ENCODE peak calls at places on chromosomes 12 and 14, in eight cellular contexts. F, N, H, Q, P, M, E and V are unnamed samples.

GRCh38 chr12:99121476-99121965 is 476.4 kb downstream of the APAF1 start:
- DNase-seq in E (no peak), Q (no peak), M (no peak), N (no peak), P (no peak), F (no peak), H (no peak), V (no peak)

GRCh38 chr12:15700595-15700994 is 88.6 kb downstream of the EPS8 start:
- DNase-seq in P (peak; percentile 75), H (no peak), F (peak; percentile 67), Q (no peak), N (no peak), M (no peak), E (no peak), V (peak; percentile 73)

GRCh38 chr12:126685636-126686035 is 1581.3 kb upstream of the TMEM132C start:
- DNase-seq in M (no peak), E (no peak), P (no peak), Q (no peak), H (no peak), F (no peak), N (no peak), V (no peak)

GRCh38 chr12:130953783-130954543 is at the start of gene ADGRD1:
- DNase-seq in H (no peak), M (peak; percentile 45), N (peak; percentile 88), P (no peak), E (peak; percentile 49), Q (peak; percentile 69), F (no peak), V (no peak)

GRCh38 chr12:51683763-51684357 is 92.8 kb downstream of the SCN8A start:
- DNase-seq in E (peak; percentile 38), N (no peak), P (peak; percentile 31), Q (no peak), M (peak; percentile 15), F (no peak), H (no peak), V (no peak)

GRCh38 chr14:76446486-76446885 is 70.5 kb downstream of the ESRRB start:
- DNase-seq in N (no peak), P (no peak), M (no peak), E (no peak), F (no peak), H (no peak), Q (no peak), V (no peak)

GRCh38 chr14:30849354-30849753 is 25.0 kb upstream of the COCH start:
- DNase-seq in F (no peak), E (no peak), N (no peak), Q (no peak), H (no peak), P (no peak), M (peak; percentile 17), V (no peak)

GRCh38 chr14:22099942-22100763 is 426.5 kb upstream of the OR4E1 start:
- DNase-seq in M (peak; percentile 58), P (no peak), N (peak; percentile 83), F (peak; percentile 8), H (peak; percentile 44), Q (peak; percentile 54), E (peak; percentile 58), V (peak; percentile 59)

GRCh38 chr12:7571253-7571652 is 67.7 kb upstream of the CD163 start:
- DNase-seq in Q (no peak), N (no peak), P (no peak), H (no peak), F (no peak), M (no peak), E (no peak), V (no peak)

GRCh38 chr14:93999573-93999972 is 2.5 kb downstream of the CCDC197 start:
- DNase-seq in E (no peak), H (no peak), Q (no peak), F (no peak), P (no peak), N (no peak), M (no peak), V (no peak)

GRCh38 chr14:34554540-34555250 is 15.2 kb upstream of the EAPP start:
- DNase-seq in H (no peak), P (no peak), M (no peak), F (peak; percentile 15), N (no peak), Q (no peak), E (peak; percentile 24), V (no peak)

GRCh38 chr12:98669751-98670150 is 24.7 kb downstream of the APAF1 start:
- DNase-seq in N (no peak), F (no peak), E (no peak), H (no peak), P (no peak), M (no peak), Q (no peak), V (no peak)

GRCh38 chr12:50258167-50258551 is 25.2 kb downstream of the LIMA1 start:
- DNase-seq in M (peak; percentile 43), F (no peak), Q (no peak), N (peak; percentile 71), H (peak; percentile 66), E (no peak), P (no peak), V (no peak)

GRCh38 chr12:100573168-100573498 is 351 bp upstream of the GAS2L3 start:
- DNase-seq in H (no peak), E (no peak), M (no peak), N (no peak), F (no peak), P (no peak), Q (no peak), V (no peak)

GRCh38 chr12:125340791-125341190 is 275.6 kb downstream of the AACS start:
- DNase-seq in F (no peak), H (peak; percentile 24), N (peak; percentile 59), E (no peak), M (peak; percentile 39), Q (no peak), P (peak; percentile 11), V (peak; percentile 22)

GRCh38 chr12:12899530-12900380 is 8.4 kb downstream of the GPRC5A start:
- DNase-seq in H (no peak), F (peak; percentile 94), P (peak; percentile 76), N (peak; percentile 81), E (no peak), M (no peak), Q (peak; percentile 44), V (peak; percentile 83)

GRCh38 chr12:51322452-51322851 is 1.5 kb downstream of the BIN2 start:
- DNase-seq in P (no peak), E (no peak), M (no peak), N (no peak), Q (no peak), F (no peak), H (no peak), V (no peak)

GRCh38 chr12:128661216-128661550 is 162.6 kb downstream of the SLC15A4 start:
- DNase-seq in F (no peak), M (no peak), H (no peak), Q (no peak), P (no peak), N (no peak), E (no peak), V (peak; percentile 51)

GRCh38 chr12:101891462-101891971 is 14.1 kb downstream of the DRAM1 start:
- DNase-seq in M (peak; percentile 64), N (no peak), E (peak; percentile 71), P (peak; percentile 74), H (no peak), F (peak; percentile 75), Q (no peak), V (no peak)

GRCh38 chr12:42382013-42382696 is 56.2 kb downstream of the PPHLN1 start:
- DNase-seq in E (no peak), P (peak; percentile 1), Q (no peak), H (no peak), N (no peak), F (no peak), M (no peak), V (no peak)

GRCh38 chr14:20818861-20819260 is 16.2 kb upstream of the RNASE1 start:
- DNase-seq in H (no peak), P (no peak), F (no peak), M (no peak), Q (no peak), N (no peak), E (no peak), V (no peak)

DNA sequence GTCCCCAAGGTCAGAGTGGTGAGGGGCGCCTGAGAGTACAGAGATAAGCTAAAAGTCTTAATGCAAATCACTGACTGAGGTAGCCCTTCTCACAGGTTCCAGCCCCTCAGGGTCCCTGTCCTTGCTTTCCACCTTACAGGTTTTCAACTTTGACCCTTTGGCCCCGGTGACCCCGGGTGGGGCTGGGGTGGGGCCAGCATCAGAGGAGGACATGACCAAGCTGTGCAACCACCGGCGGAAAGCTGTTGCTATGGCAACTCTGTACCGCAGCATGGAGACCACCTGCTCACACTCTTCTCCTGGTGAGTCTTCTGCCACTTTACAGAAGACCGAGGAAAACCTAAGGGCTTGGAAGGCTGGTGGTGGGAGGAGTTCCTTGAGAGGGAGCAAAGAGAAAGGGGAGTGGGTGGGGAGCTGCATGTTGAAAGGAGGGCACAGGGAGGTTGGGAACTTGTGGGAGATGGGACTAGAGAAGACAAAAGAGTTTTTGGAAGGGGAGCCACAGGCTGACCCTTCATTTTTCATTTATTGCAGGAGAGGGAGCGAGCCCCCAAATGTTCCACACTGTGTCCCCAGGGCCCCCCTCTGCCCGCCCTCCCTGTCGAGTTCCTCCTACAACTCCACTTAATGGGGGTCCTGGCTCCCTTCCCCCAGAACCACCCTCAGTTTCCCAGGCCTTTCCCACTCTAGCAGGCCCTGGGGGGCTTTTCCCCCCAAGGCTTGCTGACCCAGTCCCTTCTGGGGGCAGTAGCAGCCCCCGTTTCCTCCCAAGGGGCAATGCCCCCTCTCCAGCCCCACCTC is 2.4 kb downstream of the MBD6 start:
- DNase-seq in E (no peak), M (peak; percentile 26), H (no peak), F (no peak), Q (peak; percentile 64), N (no peak), P (no peak), V (no peak)
- H3K4me3 ChIP-seq in E (no peak overlapping the region), M (no peak overlapping the region), H (no peak overlapping the region), F (peak overlapping the region; percentile 93), Q (no peak overlapping the region), N (no peak overlapping the region), P (no peak overlapping the region), V (no peak overlapping the region)

GRCh38 chr12:68406134-68406576 is 74.0 kb upstream of the MDM1 start:
- DNase-seq in Q (peak; percentile 92), P (peak; percentile 34), M (peak; percentile 94), H (peak; percentile 95), N (peak; percentile 97), F (peak; percentile 65), E (peak; percentile 88), V (peak; percentile 54)
- TF ChIP-seq CTCF in Q (peak; percentile 8), P (peak; percentile 48), M (peak; percentile 50), H (peak; percentile 67), N (peak; percentile 51), F (peak; percentile 62), E (peak; percentile 37), V (peak; percentile 49)

DNA sequence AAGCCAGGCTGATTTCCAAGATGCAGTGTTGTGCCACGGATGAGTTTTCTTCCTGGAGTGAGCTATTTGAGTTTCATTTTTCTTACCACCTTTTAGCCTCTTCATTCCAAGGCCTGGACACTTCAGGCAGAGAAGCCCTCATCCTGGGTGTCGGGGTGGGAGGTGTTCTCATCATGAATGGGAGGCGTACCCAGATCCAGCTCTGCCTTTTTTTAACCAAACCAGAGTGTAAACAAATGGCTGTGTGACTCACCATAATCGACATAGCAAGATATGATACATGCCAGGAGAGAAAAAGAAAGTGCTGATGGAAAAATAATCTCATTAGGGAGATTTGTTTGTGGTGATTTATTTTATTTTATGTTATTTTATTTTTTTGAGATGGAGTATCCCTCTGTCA is 80.0 kb downstream of the ARF6 start:
- DNase-seq in P (no peak), E (peak; percentile 36), N (no peak), F (peak; percentile 60), M (peak; percentile 74), H (no peak), Q (peak; percentile 45), V (no peak)
- H3K4me3 ChIP-seq in P (no peak overlapping the region), E (no peak overlapping the region), N (no peak overlapping the region), F (peak overlapping the region; percentile 50), M (peak overlapping the region; percentile 2), H (no peak overlapping the region), Q (no peak overlapping the region), V (peak overlapping the region; percentile 3)

GRCh38 chr12:113762849-113763816 is 203.0 kb downstream of the RBM19 start:
- DNase-seq in F (no peak), H (no peak), N (no peak), P (no peak), Q (no peak), M (no peak), E (no peak), V (no peak)
- TF ChIP-seq CTCF in F (no peak), H (no peak), N (no peak), P (no peak), Q (no peak), M (no peak), E (no peak), V (no peak)